ENCODE peak calls at places on chromosome 7, in six cellular contexts. O is MCF 10A; H is H54; J is T-helper 9 cell; F is CD8-positive, alpha-beta memory T cell; V is omental fat pad. C is an unnamed sample.

GRCh38 chr7:127337581-127337980 is 54.9 kb downstream of the ZNF800 start:
- DNase-seq in F (no peak), V (no peak), H (no peak), J (no peak), O (no peak), C (no peak)

GRCh38 chr7:42185726-42186125 is 51.3 kb downstream of the GLI3 start:
- DNase-seq in F (no peak), O (no peak), J (no peak), H (no peak), V (no peak), C (no peak)

GRCh38 chr7:2859952-2860351 is 15.8 kb upstream of the GNA12 start:
- DNase-seq in H (no peak), O (no peak), F (no peak), J (no peak), V (no peak), C (no peak)

GRCh38 chr7:50599385-50599784 is 34.2 kb upstream of the DDC start:
- DNase-seq in F (no peak), O (no peak), J (no peak), H (no peak), V (no peak), C (no peak)

GRCh38 chr7:30069096-30069867 is 41.1 kb downstream of the PLEKHA8 start:
- DNase-seq in J (no peak), H (no peak), O (no peak), F (no peak), V (no peak), C (no peak)

GRCh38 chr7:20796565-20796964 is 9.9 kb upstream of the SP8 start:
- DNase-seq in F (no peak), H (no peak), O (no peak), V (no peak), J (no peak), C (no peak)

GRCh38 chr7:151756076-151756731 is 120.7 kb downstream of the PRKAG2 start:
- DNase-seq in O (peak), V (no peak), H (peak), F (peak), J (peak), C (no peak)

GRCh38 chr7:27774717-27775328 is 34.9 kb downstream of the TAX1BP1 start:
- DNase-seq in F (no peak), H (no peak), V (no peak), O (peak), J (no peak), C (no peak)

GRCh38 chr7:28686418-28686800 is 271.7 kb downstream of the TRIL start:
- DNase-seq in F (no peak), O (peak), J (no peak), H (peak), V (no peak), C (no peak)

GRCh38 chr7:14332155-14332554 is 342.7 kb upstream of the ETV1 start:
- DNase-seq in O (no peak), V (no peak), F (no peak), H (no peak), J (no peak), C (no peak)

GRCh38 chr7:30924624-30925023 is 13.0 kb downstream of the AQP1 start:
- DNase-seq in F (no peak), V (peak), H (no peak), O (no peak), J (no peak), C (no peak)

GRCh38 chr7:94843553-94843952 is 63.8 kb upstream of the PPP1R9A start:
- DNase-seq in O (no peak), V (no peak), F (no peak), H (no peak), J (no peak), C (no peak)

GRCh38 chr7:133431134-133431711 is 178.3 kb downstream of the EXOC4 start:
- DNase-seq in H (no peak), F (no peak), V (no peak), J (no peak), O (no peak), C (no peak)

GRCh38 chr7:5477723-5478531 is 54.3 kb upstream of the TNRC18 start:
- DNase-seq in O (no peak), F (no peak), J (no peak), H (no peak), V (no peak), C (no peak)

GRCh38 chr7:1027285-1028043 is 16.9 kb upstream of the GPR146 start:
- DNase-seq in H (no peak), J (no peak), F (no peak), V (no peak), O (no peak), C (no peak)

GRCh38 chr7:33722383-33723096 is 182.8 kb upstream of the BMPER start:
- DNase-seq in J (no peak), F (no peak), O (peak), V (no peak), H (peak), C (no peak)

GRCh38 chr7:123655614-123656013 is at the start of gene LMOD2:
- DNase-seq in O (no peak), F (no peak), H (no peak), V (no peak), J (no peak), C (no peak)

GRCh38 chr7:92485267-92485892 is 7.6 kb upstream of the ERVW-1 start:
- DNase-seq in F (no peak), H (no peak), J (no peak), O (no peak), V (no peak), C (no peak)

GRCh38 chr7:131829911-131830310 is 273.5 kb upstream of the PODXL start:
- DNase-seq in V (no peak), F (no peak), O (no peak), H (no peak), J (no peak), C (no peak)

GRCh38 chr7:49631071-49631826 is 142.2 kb upstream of the VWC2 start:
- DNase-seq in J (no peak), V (no peak), H (no peak), O (no peak), F (no peak), C (no peak)

GRCh38 chr7:27921081-27921836 is 181.3 kb downstream of the TAX1BP1 start:
- DNase-seq in H (peak), J (no peak), V (no peak), F (no peak), O (peak), C (no peak)

GRCh38 chr7:5237286-5237685 is 45.5 kb upstream of the SLC29A4 start:
- DNase-seq in V (peak), J (no peak), F (no peak), H (no peak), O (no peak), C (no peak)

GRCh38 chr7:142301923-142302550 is 44.2 kb upstream of the PRSS58 start:
- DNase-seq in F (no peak), J (no peak), H (no peak), V (no peak), O (peak), C (no peak)

GRCh38 chr7:112255388-112255720 is 48.9 kb downstream of the ZNF277 start:
- DNase-seq in F (no peak), J (no peak), H (no peak), V (no peak), O (no peak), C (no peak)

GRCh38 chr7:102456327-102456726 is 8.3 kb downstream of the ALKBH4 start:
- DNase-seq in J (no peak), V (no peak), F (no peak), H (no peak), O (peak), C (no peak)

GRCh38 chr7:42720871-42721835 is 190.7 kb downstream of the C7orf25 start:
- DNase-seq in J (no peak), F (no peak), H (no peak), V (no peak), O (no peak), C (no peak)

GRCh38 chr7:130943336-130943901 is 209.4 kb upstream of the KLF14 start:
- DNase-seq in J (no peak), V (no peak), H (no peak), F (no peak), O (peak), C (no peak)

GRCh38 chr7:150896562-150897209 is 44.4 kb downstream of the AOC1 start:
- DNase-seq in O (no peak), J (no peak), H (no peak), F (no peak), V (no peak), C (no peak)

GRCh38 chr7:140403878-140404564 is at the start of gene RAB19:
- DNase-seq in O (peak), F (peak), H (no peak), J (peak), V (no peak), C (no peak)

C was measured in NK-92 treated with Interleukin-12 subunit alpha and Interleukin-12 subunit beta, amount 100 ng/mL, for 24 hours.